ENCODE peak calls at places on chromosomes 6 and 20, in four cellular contexts. D is T-helper 2 cell, Q is HTR-8/SVneo, U is right cardiac atrium. V is an unnamed sample.
A peak's percentile ranks its signal among the peaks of the same experiment; 100 is the strongest.

GRCh38 chr6:143205170-143205879 is 144.6 kb downstream of the AIG1 start:
- DNase-seq in D (no peak), Q (no peak), U (no peak), V (no peak)

GRCh38 chr6:133337312-133337711 is 96.2 kb downstream of the EYA4 start:
- DNase-seq in D (no peak), Q (no peak), U (no peak), V (no peak)

GRCh38 chr6:111057074-111057752 is 30.1 kb upstream of the SLC16A10 start:
- DNase-seq in D (peak; percentile 2), Q (peak; percentile 58), U (no peak), V (no peak)

GRCh38 chr6:16698163-16698533 is 63.1 kb downstream of the ATXN1 start:
- DNase-seq in D (no peak), Q (no peak), U (no peak), V (no peak)

GRCh38 chr6:25088513-25088912 is 152.8 kb upstream of the RIPOR2 start:
- DNase-seq in D (no peak), Q (peak; percentile 27), U (no peak), V (no peak)

GRCh38 chr20:5024982-5025381 is 23.7 kb upstream of the SLC23A2 start:
- DNase-seq in D (no peak), Q (no peak), U (no peak), V (no peak)

GRCh38 chr20:11271319-11271718 is 597.5 kb upstream of the JAG1 start:
- DNase-seq in D (no peak), Q (no peak), U (peak; percentile 11), V (no peak)

GRCh38 chr6:25365159-25365558 is 86.0 kb downstream of the CARMIL1 start:
- DNase-seq in D (no peak), Q (no peak), U (no peak), V (no peak)

V was measured in nucleus accumbens.